ENCODE peak calls at places on chromosome 1, in eight cellular contexts. T, V, F, Z, B, J, D and N are unnamed samples.

GRCh38 chr1:58608297-58608696 is 31.2 kb upstream of the TACSTD2 start:
- DNase-seq in T (no peak), V (no peak), F (no peak), Z (no peak), B (no peak), J (no peak), D (no peak), N (no peak)

GRCh38 chr1:62286778-62287224 is 32.4 kb downstream of the KANK4 start:
- DNase-seq in T (peak), V (no peak), F (no peak), Z (no peak), B (peak), J (no peak), D (no peak), N (peak)

GRCh38 chr1:86507935-86508582 is 38.8 kb upstream of the CLCA4 start:
- DNase-seq in T (peak), V (no peak), F (peak), Z (no peak), B (peak), J (no peak), D (no peak), N (peak)

GRCh38 chr1:13699510-13699909 is 478 bp upstream of the PRDM2 start:
- DNase-seq in T (no peak), V (no peak), F (no peak), Z (no peak), B (peak), J (no peak), D (no peak), N (peak)

GRCh38 chr1:17197696-17198095 is 7.2 kb upstream of the PADI1 start:
- DNase-seq in T (no peak), V (no peak), F (peak), Z (no peak), B (no peak), J (no peak), D (no peak), N (peak)

GRCh38 chr1:76254165-76255043 is 179.9 kb downstream of the ST6GALNAC3 start:
- DNase-seq in T (no peak), V (no peak), F (no peak), Z (no peak), B (no peak), J (no peak), D (no peak), N (no peak)

GRCh38 chr1:85850238-85850637 is 142.0 kb upstream of the ZNHIT6 start:
- DNase-seq in T (peak), V (no peak), F (no peak), Z (no peak), B (no peak), J (no peak), D (no peak), N (no peak)

GRCh38 chr1:76501136-76501535 is 366.1 kb upstream of the ST6GALNAC5 start:
- DNase-seq in T (no peak), V (no peak), F (no peak), Z (no peak), B (no peak), J (no peak), D (no peak), N (no peak)

GRCh38 chr1:1106510-1107221 is 9.2 kb downstream of the C1orf159 start:
- DNase-seq in T (no peak), V (no peak), F (no peak), Z (no peak), B (no peak), J (no peak), D (no peak), N (no peak)

GRCh38 chr1:115170396-115170795 is 81.1 kb upstream of the TSPAN2 start:
- DNase-seq in T (no peak), V (no peak), F (no peak), Z (no peak), B (no peak), J (no peak), D (no peak), N (no peak)

GRCh38 chr1:46556822-46557221 is 5.4 kb upstream of the KNCN start:
- DNase-seq in T (no peak), V (no peak), F (no peak), Z (no peak), B (no peak), J (no peak), D (no peak), N (no peak)

GRCh38 chr1:117093091-117093534 is 28.4 kb downstream of the TRIM45 start:
- DNase-seq in T (peak), V (peak), F (peak), Z (no peak), B (peak), J (no peak), D (peak), N (peak)

GRCh38 chr1:243715285-243715684 is 134.8 kb downstream of the AKT3 start:
- DNase-seq in T (no peak), V (no peak), F (no peak), Z (no peak), B (no peak), J (no peak), D (no peak), N (no peak)